ENCODE peak calls at places on chromosomes 16 and 17, in five cellular contexts. W, N, H, Y and I are unnamed samples.

GRCh38 chr17:7027335-7027734 is 4.5 kb downstream of the BCL6B start:
- DNase-seq in N (no peak), H (no peak), W (no peak), Y (no peak), I (no peak)

GRCh38 chr17:46118969-46119368 is 74.3 kb downstream of the KANSL1 start:
- DNase-seq in N (no peak), Y (no peak), H (no peak), W (no peak), I (no peak)

GRCh38 chr16:54987081-54987480 is 56.4 kb downstream of the IRX5 start:
- DNase-seq in W (no peak), H (no peak), Y (no peak), N (no peak), I (no peak)

GRCh38 chr16:80019395-80019794 is 418.9 kb upstream of the MAF start:
- DNase-seq in N (no peak), H (no peak), W (no peak), Y (no peak), I (no peak)

GRCh38 chr16:62298567-62298966 is 262.3 kb upstream of the CDH8 start:
- DNase-seq in N (no peak), Y (no peak), W (no peak), H (no peak), I (no peak)

GRCh38 chr17:57455063-57455914 is 199.0 kb downstream of the MSI2 start:
- DNase-seq in H (peak; percentile 60), N (no peak), W (no peak), Y (no peak), I (no peak)

GRCh38 chr17:234163-235047 is 53.0 kb upstream of the DOC2B start:
- DNase-seq in N (peak; percentile 7), H (no peak), Y (peak; percentile 4), W (peak; percentile 55), I (peak; percentile 27)

GRCh38 chr16:52487849-52488457 is 59.0 kb downstream of the TOX3 start:
- DNase-seq in N (no peak), H (no peak), Y (no peak), W (no peak), I (no peak)

GRCh38 chr16:68085259-68086071 is at the start of gene NFATC3:
- DNase-seq in N (peak; percentile 99), W (peak; percentile 100), Y (peak; percentile 97), H (peak; percentile 96), I (peak; percentile 99)

GRCh38 chr17:44210342-44211192 is 8.9 kb downstream of the UBTF start:
- DNase-seq in H (peak; percentile 76), W (peak; percentile 94), N (peak; percentile 88), Y (peak; percentile 86), I (peak; percentile 89)

GRCh38 chr16:14476183-14476582 is 153.9 kb downstream of the PARN start:
- DNase-seq in N (no peak), H (no peak), Y (no peak), W (no peak), I (no peak)

GRCh38 chr17:43908111-43908721 is 880 bp upstream of the MPP2 start:
- DNase-seq in N (peak; percentile 28), H (peak; percentile 51), Y (peak; percentile 74), W (peak; percentile 86), I (no peak)

GRCh38 chr16:70653809-70654771 is 7.7 kb downstream of the IL34 start:
- DNase-seq in N (peak; percentile 73), Y (peak; percentile 73), H (peak; percentile 83), W (peak; percentile 79), I (no peak)

GRCh38 chr16:26050489-26050888 is 358.7 kb downstream of the HS3ST4 start:
- DNase-seq in W (no peak), N (no peak), Y (no peak), H (no peak), I (no peak)

GRCh38 chr16:9141813-9142212 is 50.4 kb downstream of the HAPSTR1 start:
- DNase-seq in Y (no peak), H (no peak), W (peak; percentile 12), N (no peak), I (no peak)

GRCh38 chr17:61251939-61252865 is 147.4 kb upstream of the TBX2 start:
- DNase-seq in W (peak; percentile 95), Y (peak; percentile 100), N (peak; percentile 88), H (peak; percentile 99), I (peak; percentile 94)

GRCh38 chr16:345686-346231 is 6.8 kb downstream of the AXIN1 start:
- DNase-seq in W (no peak), H (no peak), Y (no peak), N (no peak), I (no peak)

GRCh38 chr17:511001-511690 is 158.5 kb upstream of the RPH3AL start:
- DNase-seq in W (no peak), N (no peak), H (peak; percentile 50), Y (peak; percentile 80), I (no peak)

GRCh38 chr17:82338858-82339633 is 5.5 kb upstream of the SECTM1 start:
- DNase-seq in Y (peak; percentile 63), N (peak; percentile 70), H (peak; percentile 72), W (peak; percentile 84), I (no peak)

GRCh38 chr16:55508941-55509920 is at the start of gene LPCAT2:
- DNase-seq in H (peak; percentile 80), N (peak; percentile 90), W (peak; percentile 92), Y (peak; percentile 81), I (peak; percentile 98)

GRCh38 chr17:1972429-1973160 is 52.5 kb downstream of the RTN4RL1 start:
- DNase-seq in N (peak; percentile 50), H (peak; percentile 13), W (peak; percentile 90), Y (no peak), I (peak; percentile 43)

GRCh38 chr16:88473666-88474534 is 20.8 kb downstream of the ZFPM1 start:
- DNase-seq in H (no peak), W (no peak), Y (no peak), N (peak; percentile 22), I (no peak)

DNA sequence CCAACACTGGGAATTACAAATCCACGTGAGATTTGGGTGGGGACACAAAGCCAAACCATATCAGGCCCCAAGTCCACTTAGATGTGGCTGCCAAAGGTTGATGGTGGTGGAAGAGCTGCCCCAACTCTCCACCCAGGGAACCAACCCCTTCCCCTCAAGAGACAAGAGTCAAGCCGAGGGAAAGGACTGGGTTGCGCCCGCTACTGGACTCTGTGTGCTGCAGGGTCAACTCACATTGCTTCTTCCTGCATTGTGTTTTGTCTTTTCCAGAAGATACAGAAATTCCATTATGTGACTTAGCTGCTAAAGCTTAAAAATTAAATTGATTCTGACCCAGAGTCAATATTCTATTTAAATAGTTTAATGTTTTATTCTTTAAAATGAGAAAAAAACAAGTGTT is 58.5 kb downstream of the ADAMTS18 start:
- DNase-seq in N (no peak), Y (no peak), W (no peak), H (no peak), I (no peak)
- TF ChIP-seq CTCF in N (no peak), Y (peak; percentile 41), W (no peak), H (peak; percentile 25), I (no peak)

DNA sequence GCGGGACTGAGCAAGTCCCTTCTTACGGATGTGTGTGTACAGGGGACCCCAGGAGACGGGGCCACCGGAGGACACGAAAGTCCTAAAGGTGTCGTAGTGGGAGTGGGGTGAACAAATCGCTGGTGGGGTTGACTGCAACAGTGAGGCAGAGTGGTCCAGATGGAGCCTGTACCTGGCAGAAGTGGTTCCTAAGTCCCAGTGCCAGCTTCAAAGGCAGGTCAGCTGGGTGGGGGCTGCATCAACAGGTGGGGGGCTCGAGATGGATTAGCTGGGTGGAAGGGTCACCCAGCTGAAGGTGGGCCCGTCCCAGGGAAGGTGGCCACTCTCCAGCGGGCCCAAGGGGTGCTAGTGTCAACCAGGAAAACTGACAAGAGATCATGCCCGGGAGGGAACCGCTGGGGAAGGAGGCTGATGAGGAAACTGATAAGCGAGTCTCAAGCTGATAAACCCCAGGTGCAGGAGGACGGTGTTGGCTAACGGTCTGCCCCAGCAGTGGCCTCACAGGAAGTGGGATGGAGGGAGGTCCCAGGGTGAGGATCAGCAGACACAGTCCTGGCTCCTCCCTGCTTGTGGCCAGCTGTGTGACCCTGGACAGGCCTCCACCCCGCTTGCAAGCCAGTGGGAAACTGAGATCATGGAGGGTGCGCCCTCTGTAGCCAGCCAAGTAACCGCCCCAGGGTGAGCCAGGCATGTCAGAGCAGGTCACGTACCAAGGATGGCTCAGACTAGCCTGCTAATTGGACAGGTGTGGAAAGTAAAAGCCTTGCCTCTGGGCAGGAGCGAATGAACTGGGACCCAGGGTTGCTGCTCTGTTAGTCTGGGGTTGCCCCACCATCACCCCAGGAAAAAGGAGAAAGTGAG is 1.0 kb downstream of the ORAI3 start:
- DNase-seq in N (peak; percentile 97), H (peak; percentile 46), Y (peak; percentile 95), W (peak; percentile 95), I (peak; percentile 86)
- TF ChIP-seq CTCF in N (no peak), H (peak; percentile 24), Y (no peak), W (no peak), I (no peak)

GRCh38 chr16:12379318-12379717 is 402.8 kb downstream of the SNX29 start:
- DNase-seq in H (no peak), N (no peak), W (no peak), Y (no peak), I (no peak)

GRCh38 chr16:12377497-12377896 is 401.0 kb downstream of the SNX29 start:
- DNase-seq in Y (no peak), N (no peak), H (no peak), W (no peak), I (no peak)

GRCh38 chr16:12386076-12386641 is 409.6 kb downstream of the SNX29 start:
- DNase-seq in W (no peak), H (no peak), Y (no peak), N (peak; percentile 69), I (no peak)

GRCh38 chr16:12387311-12387710 is 410.8 kb downstream of the SNX29 start:
- DNase-seq in N (no peak), Y (no peak), W (no peak), H (no peak), I (no peak)

DNA sequence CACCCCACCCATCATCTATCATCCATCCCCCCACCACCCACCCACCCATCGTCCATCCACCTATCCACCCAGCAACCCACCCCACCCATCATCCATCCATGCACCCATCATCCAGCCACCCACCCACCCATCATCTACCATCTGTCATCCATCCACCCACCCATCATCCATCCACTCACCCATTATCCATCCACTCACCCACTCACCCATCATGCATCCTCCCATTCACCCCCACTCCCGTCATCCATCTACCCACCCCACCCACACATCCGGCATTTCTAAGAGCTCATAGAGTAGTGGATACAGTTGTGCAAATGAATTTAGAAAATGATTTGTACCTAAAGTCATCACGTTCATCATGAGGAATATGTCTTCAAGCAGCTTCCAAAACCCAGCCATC is 405.1 kb downstream of the SNX29 start:
- DNase-seq in N (no peak), Y (no peak), H (no peak), W (no peak), I (no peak)
- TF ChIP-seq CTCF in N (no peak), Y (no peak), H (no peak), W (no peak), I (no peak)

DNA sequence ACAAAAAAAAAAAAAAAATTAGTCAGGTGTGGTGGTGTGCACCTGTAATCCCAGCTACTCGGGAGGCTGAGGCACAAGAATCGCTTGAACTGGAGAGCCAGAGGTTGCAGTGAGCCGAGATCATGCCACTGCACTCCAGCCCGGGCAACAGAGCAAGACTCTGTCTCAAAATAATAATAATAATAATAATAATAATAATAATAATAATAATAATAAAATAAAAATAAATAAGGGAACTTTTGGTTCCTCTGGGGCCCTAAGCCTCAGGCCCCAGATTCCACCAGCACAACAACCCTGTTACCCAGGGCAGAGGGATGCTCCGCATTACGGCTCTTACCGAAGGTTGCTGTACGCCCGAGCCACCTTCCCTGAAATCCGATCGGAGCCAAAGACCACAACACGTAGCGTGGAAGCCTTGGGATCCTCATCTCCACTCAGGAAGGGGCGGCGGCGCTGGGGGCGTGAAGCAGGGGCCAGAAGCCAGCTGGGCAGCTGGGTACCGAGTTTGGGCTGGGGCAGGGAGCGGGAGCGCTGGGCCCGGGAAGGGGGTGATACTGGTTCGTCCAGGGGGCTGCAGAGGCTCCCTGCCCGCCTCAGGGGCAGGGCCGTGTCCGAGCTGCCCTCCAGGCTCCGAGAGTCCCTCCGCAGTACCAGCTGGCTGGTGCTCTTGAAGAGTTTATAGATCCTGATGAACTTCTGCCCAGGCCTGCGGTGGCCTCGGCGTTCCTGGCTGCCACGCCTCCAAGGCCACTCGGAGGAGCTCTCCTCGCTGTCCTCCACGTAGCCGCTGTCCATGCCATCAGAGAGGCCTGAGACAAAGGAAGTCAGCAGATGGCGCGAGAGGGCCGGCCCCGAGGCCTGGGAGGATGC is 20.6 kb upstream of the PIK3R6 start:
- DNase-seq in W (no peak), Y (peak; percentile 9), H (peak; percentile 51), N (peak; percentile 87), I (no peak)
- TF ChIP-seq CTCF in W (peak; percentile 18), Y (peak; percentile 45), H (peak; percentile 66), N (peak; percentile 13), I (no peak)